ENCODE peak calls at places on chromosomes 3 and 15, in nine cellular contexts. One of them, this sample, is unnamed. For H3K9me3 and H3K4me1, the result is how much of the 10 kb centered on the place peaks cover.

GRCh38 chr3:171256445-171257250 is 203.6 kb downstream of the TNIK start:
- DNase-seq in naive thymus-derived CD4-positive, alpha-beta T cell: no peak
- DNase-seq in cardiac muscle cell: no peak
- DNase-seq in left lung: no peak
- DNase-seq in IMR-90: peak
- DNase-seq in SJCRH30: no peak
- DNase-seq in GM23248: peak
- DNase-seq in breast epithelium: no peak
- DNase-seq in heart left ventricle: no peak
- DNase-seq in this sample: no peak

GRCh38 chr3:48576647-48577046 is 13.1 kb upstream of the UCN2 start:
- DNase-seq in naive thymus-derived CD4-positive, alpha-beta T cell: no peak
- DNase-seq in cardiac muscle cell: no peak
- DNase-seq in left lung: no peak
- DNase-seq in IMR-90: no peak
- DNase-seq in SJCRH30: no peak
- DNase-seq in GM23248: no peak
- DNase-seq in breast epithelium: no peak
- DNase-seq in heart left ventricle: no peak
- DNase-seq in this sample: no peak

GRCh38 chr3:17935217-17935616 is 192.8 kb upstream of the TBC1D5 start:
- DNase-seq in naive thymus-derived CD4-positive, alpha-beta T cell: no peak
- DNase-seq in cardiac muscle cell: peak
- DNase-seq in left lung: no peak
- DNase-seq in IMR-90: no peak
- DNase-seq in SJCRH30: no peak
- DNase-seq in GM23248: no peak
- DNase-seq in breast epithelium: no peak
- DNase-seq in heart left ventricle: no peak
- DNase-seq in this sample: no peak

GRCh38 chr3:62631471-62631870 is 243.7 kb downstream of the CADPS start:
- DNase-seq in naive thymus-derived CD4-positive, alpha-beta T cell: no peak
- DNase-seq in cardiac muscle cell: no peak
- DNase-seq in left lung: no peak
- DNase-seq in IMR-90: no peak
- DNase-seq in SJCRH30: no peak
- DNase-seq in GM23248: no peak
- DNase-seq in breast epithelium: no peak
- DNase-seq in heart left ventricle: no peak
- DNase-seq in this sample: no peak

GRCh38 chr15:77507151-77507847 is 86.6 kb downstream of the HMG20A start:
- DNase-seq in naive thymus-derived CD4-positive, alpha-beta T cell: no peak
- DNase-seq in cardiac muscle cell: peak
- DNase-seq in left lung: no peak
- DNase-seq in IMR-90: no peak
- DNase-seq in SJCRH30: no peak
- DNase-seq in GM23248: peak
- DNase-seq in breast epithelium: peak
- DNase-seq in heart left ventricle: peak
- DNase-seq in this sample: peak

GRCh38 chr3:52210550-52211046 is 12.6 kb downstream of the ALAS1 start:
- DNase-seq in naive thymus-derived CD4-positive, alpha-beta T cell: no peak
- DNase-seq in cardiac muscle cell: peak
- DNase-seq in left lung: no peak
- DNase-seq in IMR-90: peak
- DNase-seq in SJCRH30: no peak
- DNase-seq in GM23248: peak
- DNase-seq in breast epithelium: no peak
- DNase-seq in heart left ventricle: no peak
- DNase-seq in this sample: no peak

GRCh38 chr3:40615110-40615915 is 90.6 kb downstream of the ZNF621 start:
- DNase-seq in naive thymus-derived CD4-positive, alpha-beta T cell: no peak
- DNase-seq in cardiac muscle cell: no peak
- DNase-seq in left lung: no peak
- DNase-seq in IMR-90: no peak
- DNase-seq in SJCRH30: peak
- DNase-seq in GM23248: peak
- DNase-seq in breast epithelium: no peak
- DNase-seq in heart left ventricle: no peak
- DNase-seq in this sample: no peak

GRCh38 chr15:82128401-82129143 is 82.8 kb upstream of the MEX3B start:
- DNase-seq in naive thymus-derived CD4-positive, alpha-beta T cell: no peak
- DNase-seq in cardiac muscle cell: no peak
- DNase-seq in left lung: no peak
- DNase-seq in IMR-90: peak
- DNase-seq in SJCRH30: peak
- DNase-seq in GM23248: peak
- DNase-seq in breast epithelium: no peak
- DNase-seq in heart left ventricle: no peak
- DNase-seq in this sample: no peak

GRCh38 chr15:68401496-68402431 is 30.2 kb downstream of the ITGA11 start:
- DNase-seq in naive thymus-derived CD4-positive, alpha-beta T cell: no peak
- DNase-seq in cardiac muscle cell: no peak
- DNase-seq in left lung: no peak
- DNase-seq in IMR-90: no peak
- DNase-seq in SJCRH30: no peak
- DNase-seq in GM23248: no peak
- DNase-seq in breast epithelium: no peak
- DNase-seq in heart left ventricle: no peak
- DNase-seq in this sample: no peak

GRCh38 chr3:120908030-120908802 is at the start of gene STXBP5L:
- DNase-seq in naive thymus-derived CD4-positive, alpha-beta T cell: peak
- DNase-seq in cardiac muscle cell: peak
- DNase-seq in left lung: peak
- DNase-seq in IMR-90: peak
- DNase-seq in SJCRH30: peak
- DNase-seq in GM23248: peak
- DNase-seq in breast epithelium: peak
- DNase-seq in heart left ventricle: peak
- DNase-seq in this sample: peak

DNA sequence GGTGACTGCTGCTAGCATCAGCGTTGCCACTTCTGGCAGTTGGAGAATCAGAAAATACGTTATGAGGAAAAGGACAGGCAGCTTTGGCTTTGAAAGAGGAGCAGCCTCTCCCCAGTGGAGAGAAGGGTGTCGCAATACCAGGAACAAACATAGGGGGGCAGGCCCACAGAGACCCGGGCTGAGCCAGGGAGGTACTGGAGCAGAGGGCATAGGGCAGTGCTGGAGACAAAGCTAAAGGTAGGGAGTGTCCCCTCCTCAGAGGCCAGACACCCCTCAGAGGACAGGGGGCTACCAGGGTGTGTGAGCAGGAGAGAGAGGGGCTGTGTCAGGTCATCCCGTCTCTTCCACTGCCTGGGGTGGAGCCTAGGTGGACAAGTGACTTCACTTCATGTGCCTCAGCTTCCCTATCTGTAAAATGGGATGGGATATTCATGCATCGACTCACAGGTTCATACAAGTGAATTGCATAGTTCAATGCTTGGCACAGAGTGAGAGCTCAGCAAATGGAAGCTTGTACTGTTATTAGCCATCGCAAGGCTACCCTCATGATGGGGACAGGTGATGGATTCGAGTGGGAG is 49.7 kb upstream of the LIMD1 start:
- DNase-seq in naive thymus-derived CD4-positive, alpha-beta T cell: no peak
- DNase-seq in cardiac muscle cell: peak
- DNase-seq in left lung: no peak
- DNase-seq in IMR-90: no peak
- DNase-seq in SJCRH30: no peak
- DNase-seq in GM23248: no peak
- DNase-seq in breast epithelium: no peak
- DNase-seq in heart left ventricle: no peak
- DNase-seq in this sample: no peak
- H3K4me3 ChIP-seq in naive thymus-derived CD4-positive, alpha-beta T cell: no peak
- H3K4me3 ChIP-seq in cardiac muscle cell: no peak
- H3K4me3 ChIP-seq in left lung: no peak
- H3K4me3 ChIP-seq in IMR-90: no peak
- H3K4me3 ChIP-seq in SJCRH30: no peak
- H3K4me3 ChIP-seq in GM23248: no peak
- H3K4me3 ChIP-seq in breast epithelium: no peak
- H3K4me3 ChIP-seq in heart left ventricle: no peak
- H3K4me3 ChIP-seq in this sample: no peak

GRCh38 chr3:8371955-8372600 is 129.5 kb upstream of the LMCD1 start:
- DNase-seq in naive thymus-derived CD4-positive, alpha-beta T cell: no peak
- DNase-seq in cardiac muscle cell: peak
- DNase-seq in left lung: no peak
- DNase-seq in IMR-90: no peak
- DNase-seq in SJCRH30: no peak
- DNase-seq in GM23248: no peak
- DNase-seq in breast epithelium: no peak
- DNase-seq in heart left ventricle: no peak
- DNase-seq in this sample: no peak

GRCh38 chr3:8368598-8368997 is 133.0 kb upstream of the LMCD1 start:
- DNase-seq in naive thymus-derived CD4-positive, alpha-beta T cell: no peak
- DNase-seq in cardiac muscle cell: no peak
- DNase-seq in left lung: no peak
- DNase-seq in IMR-90: no peak
- DNase-seq in SJCRH30: no peak
- DNase-seq in GM23248: no peak
- DNase-seq in breast epithelium: no peak
- DNase-seq in heart left ventricle: no peak
- DNase-seq in this sample: no peak

GRCh38 chr3:8366214-8366613 is 135.4 kb upstream of the LMCD1 start:
- DNase-seq in naive thymus-derived CD4-positive, alpha-beta T cell: no peak
- DNase-seq in cardiac muscle cell: peak
- DNase-seq in left lung: no peak
- DNase-seq in IMR-90: no peak
- DNase-seq in SJCRH30: no peak
- DNase-seq in GM23248: no peak
- DNase-seq in breast epithelium: no peak
- DNase-seq in heart left ventricle: no peak
- DNase-seq in this sample: no peak

GRCh38 chr3:8369638-8370037 is 132.0 kb upstream of the LMCD1 start:
- DNase-seq in naive thymus-derived CD4-positive, alpha-beta T cell: no peak
- DNase-seq in cardiac muscle cell: no peak
- DNase-seq in left lung: no peak
- DNase-seq in IMR-90: no peak
- DNase-seq in SJCRH30: no peak
- DNase-seq in GM23248: no peak
- DNase-seq in breast epithelium: no peak
- DNase-seq in heart left ventricle: no peak
- DNase-seq in this sample: no peak

DNA sequence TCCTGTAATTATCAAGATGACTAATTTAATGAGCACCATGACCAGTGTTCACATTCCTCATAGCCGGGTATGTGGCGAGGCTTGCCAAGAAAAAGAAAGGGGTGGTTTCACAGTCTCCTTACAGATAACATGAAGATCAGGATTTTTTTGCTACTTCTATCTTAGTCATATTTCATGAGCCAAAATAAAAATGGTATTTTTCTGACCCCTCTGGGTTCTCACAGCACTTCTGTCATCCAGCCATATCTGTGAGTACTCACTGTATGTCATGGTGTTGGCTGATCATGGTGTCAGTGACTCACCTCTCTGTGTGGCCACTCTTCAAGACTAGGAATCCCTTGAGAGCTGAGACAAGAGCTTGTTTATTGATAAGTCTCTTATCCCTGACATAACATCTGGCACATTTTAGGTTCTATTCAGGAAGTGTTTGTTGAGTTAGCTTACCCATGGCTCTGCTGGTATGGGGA is 130.5 kb upstream of the LMCD1 start:
- DNase-seq in naive thymus-derived CD4-positive, alpha-beta T cell: no peak
- DNase-seq in cardiac muscle cell: peak
- DNase-seq in left lung: no peak
- DNase-seq in IMR-90: peak
- DNase-seq in SJCRH30: peak
- DNase-seq in GM23248: peak
- DNase-seq in breast epithelium: no peak
- DNase-seq in heart left ventricle: no peak
- DNase-seq in this sample: no peak
- H3K9me3 ChIP-seq in naive thymus-derived CD4-positive, alpha-beta T cell: under half
- H3K9me3 ChIP-seq in cardiac muscle cell: under half
- H3K9me3 ChIP-seq in left lung: under half
- H3K9me3 ChIP-seq in IMR-90: under half
- H3K9me3 ChIP-seq in SJCRH30: under half
- H3K9me3 ChIP-seq in GM23248: under half
- H3K9me3 ChIP-seq in breast epithelium: under half
- H3K9me3 ChIP-seq in heart left ventricle: under half
- H3K9me3 ChIP-seq in this sample: under half

DNA sequence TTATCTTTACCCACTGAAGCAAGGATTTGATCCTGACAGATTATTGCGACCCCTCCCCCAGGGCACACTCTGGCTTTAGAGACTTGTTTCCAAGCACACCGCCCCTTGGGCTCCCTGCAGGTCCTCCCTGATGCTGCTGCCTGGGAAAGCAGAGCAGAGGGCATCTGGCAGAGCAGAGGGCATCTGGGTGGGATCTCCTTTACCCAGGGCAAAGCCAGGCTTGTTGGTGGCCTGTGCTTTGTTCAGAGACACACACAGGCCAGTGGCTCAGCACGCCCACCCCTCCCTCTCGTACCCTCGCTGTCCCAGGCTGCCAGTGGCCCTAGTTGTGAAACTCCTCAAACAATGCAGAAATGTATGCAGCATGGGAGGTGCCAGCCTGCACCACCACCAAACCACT is 4.8 kb downstream of the KLF13 start:
- DNase-seq in naive thymus-derived CD4-positive, alpha-beta T cell: no peak
- DNase-seq in cardiac muscle cell: no peak
- DNase-seq in left lung: no peak
- DNase-seq in IMR-90: no peak
- DNase-seq in SJCRH30: no peak
- DNase-seq in GM23248: no peak
- DNase-seq in breast epithelium: no peak
- DNase-seq in heart left ventricle: no peak
- DNase-seq in this sample: no peak
- H3K4me1 ChIP-seq in naive thymus-derived CD4-positive, alpha-beta T cell: half or more
- H3K4me1 ChIP-seq in cardiac muscle cell: under half
- H3K4me1 ChIP-seq in left lung: half or more
- H3K4me1 ChIP-seq in IMR-90: under half
- H3K4me1 ChIP-seq in SJCRH30: under half
- H3K4me1 ChIP-seq in GM23248: under half
- H3K4me1 ChIP-seq in breast epithelium: under half
- H3K4me1 ChIP-seq in heart left ventricle: half or more
- H3K4me1 ChIP-seq in this sample: half or more

GRCh38 chr15:48875241-48875640 is 2.7 kb upstream of the EID1 start:
- DNase-seq in naive thymus-derived CD4-positive, alpha-beta T cell: no peak
- DNase-seq in cardiac muscle cell: no peak
- DNase-seq in left lung: no peak
- DNase-seq in IMR-90: no peak
- DNase-seq in SJCRH30: no peak
- DNase-seq in GM23248: no peak
- DNase-seq in breast epithelium: no peak
- DNase-seq in heart left ventricle: no peak
- DNase-seq in this sample: no peak

GRCh38 chr15:48876057-48876456 is 1.9 kb upstream of the EID1 start:
- DNase-seq in naive thymus-derived CD4-positive, alpha-beta T cell: no peak
- DNase-seq in cardiac muscle cell: no peak
- DNase-seq in left lung: no peak
- DNase-seq in IMR-90: no peak
- DNase-seq in SJCRH30: no peak
- DNase-seq in GM23248: no peak
- DNase-seq in breast epithelium: no peak
- DNase-seq in heart left ventricle: no peak
- DNase-seq in this sample: no peak

GRCh38 chr15:48883699-48884098 is 5.8 kb downstream of the EID1 start:
- DNase-seq in naive thymus-derived CD4-positive, alpha-beta T cell: no peak
- DNase-seq in cardiac muscle cell: no peak
- DNase-seq in left lung: no peak
- DNase-seq in IMR-90: no peak
- DNase-seq in SJCRH30: no peak
- DNase-seq in GM23248: no peak
- DNase-seq in breast epithelium: no peak
- DNase-seq in heart left ventricle: no peak
- DNase-seq in this sample: no peak

GRCh38 chr15:48877630-48878595 is at the start of gene EID1:
- DNase-seq in naive thymus-derived CD4-positive, alpha-beta T cell: peak
- DNase-seq in cardiac muscle cell: peak
- DNase-seq in left lung: peak
- DNase-seq in IMR-90: peak
- DNase-seq in SJCRH30: peak
- DNase-seq in GM23248: peak
- DNase-seq in breast epithelium: peak
- DNase-seq in heart left ventricle: peak
- DNase-seq in this sample: peak

GRCh38 chr15:48880070-48880634 is 2.2 kb downstream of the EID1 start:
- DNase-seq in naive thymus-derived CD4-positive, alpha-beta T cell: no peak
- DNase-seq in cardiac muscle cell: no peak
- DNase-seq in left lung: no peak
- DNase-seq in IMR-90: no peak
- DNase-seq in SJCRH30: no peak
- DNase-seq in GM23248: no peak
- DNase-seq in breast epithelium: no peak
- DNase-seq in heart left ventricle: no peak
- DNase-seq in this sample: no peak
- H3K4me3 ChIP-seq in naive thymus-derived CD4-positive, alpha-beta T cell: no peak
- H3K4me3 ChIP-seq in cardiac muscle cell: no peak
- H3K4me3 ChIP-seq in left lung: no peak
- H3K4me3 ChIP-seq in IMR-90: peak
- H3K4me3 ChIP-seq in SJCRH30: no peak
- H3K4me3 ChIP-seq in GM23248: peak
- H3K4me3 ChIP-seq in breast epithelium: peak
- H3K4me3 ChIP-seq in heart left ventricle: no peak
- H3K4me3 ChIP-seq in this sample: no peak